ENCODE peak calls at places on chromosomes 11 and 22, in nine cellular contexts. A is Caco-2, X is cardiac muscle cell, O is kidney, J is suprapubic skin, M is bronchial epithelial cell, H is foreskin fibroblast, D is dorsolateral prefrontal cortex, Z is esophagus squamous epithelium. C is an unnamed sample.

GRCh38 chr11:112745958-112746357 is 215.3 kb upstream of the NCAM1 start:
- DNase-seq in X (no peak), M (no peak), J (no peak), H (no peak), Z (no peak), A (no peak), O (no peak), D (no peak), C (no peak)

GRCh38 chr11:12274558-12275197 is 102.7 kb upstream of the PARVA start:
- DNase-seq in X (no peak), O (no peak), M (peak; percentile 47), Z (no peak), A (no peak), H (no peak), J (peak; percentile 57), D (no peak), C (no peak)

GRCh38 chr11:131739243-131739882 is 368.9 kb downstream of the NTM start:
- DNase-seq in O (no peak), J (no peak), D (peak; percentile 69), Z (no peak), X (no peak), A (no peak), H (peak; percentile 30), M (no peak), C (no peak)

GRCh38 chr11:80188228-80188627 is 747.4 kb upstream of the TENM4 start:
- DNase-seq in A (no peak), Z (no peak), H (no peak), J (no peak), D (no peak), O (no peak), M (no peak), X (peak; percentile 10), C (no peak)

GRCh38 chr11:132866783-132867545 is 665.3 kb downstream of the OPCML start:
- DNase-seq in D (no peak), J (no peak), A (no peak), Z (no peak), O (no peak), X (no peak), M (peak; percentile 89), H (peak; percentile 9), C (no peak)

GRCh38 chr11:3855808-3856491 is 486 bp downstream of the STIM1 start:
- DNase-seq in O (peak; percentile 89), H (peak; percentile 63), M (no peak), X (peak; percentile 51), A (peak; percentile 60), Z (no peak), D (peak; percentile 32), J (peak; percentile 87), C (no peak)

GRCh38 chr11:32919338-32919737 is 26.7 kb downstream of the QSER1 start:
- DNase-seq in O (no peak), J (no peak), D (no peak), A (peak; percentile 78), H (no peak), X (no peak), Z (no peak), M (no peak), C (no peak)

GRCh38 chr11:120122921-120123683 is 14.8 kb downstream of the TRIM29 start:
- DNase-seq in H (no peak), X (no peak), O (no peak), A (no peak), M (peak; percentile 40), Z (no peak), D (no peak), J (no peak), C (no peak)

GRCh38 chr11:9092846-9093778 is 1.7 kb upstream of the SCUBE2 start:
- DNase-seq in D (no peak), M (peak; percentile 24), H (peak; percentile 36), J (no peak), A (no peak), O (no peak), X (no peak), Z (no peak), C (no peak)

GRCh38 chr11:102187416-102188125 is 77.3 kb downstream of the YAP1 start:
- DNase-seq in J (no peak), D (no peak), Z (no peak), O (no peak), A (no peak), M (no peak), H (peak; percentile 72), X (peak; percentile 23), C (no peak)

GRCh38 chr11:127074151-127074761 is 73.7 kb upstream of the KIRREL3 start:
- DNase-seq in A (peak; percentile 59), X (peak; percentile 34), J (no peak), O (no peak), M (peak; percentile 3), D (no peak), Z (no peak), H (peak; percentile 44), C (no peak)

GRCh38 chr11:68325894-68326220 is 13.5 kb downstream of the LRP5 start:
- DNase-seq in O (no peak), A (no peak), Z (no peak), H (no peak), J (no peak), X (no peak), M (no peak), D (no peak), C (no peak)

GRCh38 chr22:45163074-45163416 is 680 bp upstream of the NUP50 start:
- DNase-seq in H (peak; percentile 56), X (peak; percentile 54), Z (no peak), M (peak; percentile 34), A (no peak), D (no peak), O (no peak), J (no peak), C (peak; percentile 17)

GRCh38 chr22:45162531-45162930 is 1.2 kb upstream of the NUP50 start:
- DNase-seq in X (no peak), O (no peak), Z (no peak), H (peak; percentile 2), J (no peak), A (peak; percentile 27), D (no peak), M (no peak), C (no peak)

GRCh38 chr22:45166935-45167334 is 3.2 kb downstream of the NUP50 start:
- DNase-seq in M (no peak), D (no peak), O (no peak), X (no peak), J (no peak), H (no peak), Z (no peak), A (no peak), C (no peak)

GRCh38 chr22:45164217-45165123 is 745 bp downstream of the NUP50 start:
- DNase-seq in Z (no peak), O (peak; percentile 87), D (peak; percentile 14), A (peak; percentile 37), X (peak; percentile 74), J (no peak), H (peak; percentile 51), M (no peak), C (no peak)

GRCh38 chr22:45163417-45164216 is at the start of gene NUP50:
- DNase-seq in Z (peak; percentile 54), M (peak; percentile 87), D (peak; percentile 88), O (peak; percentile 98), X (peak; percentile 97), J (peak; percentile 96), H (peak; percentile 99), A (peak; percentile 98), C (peak; percentile 80)
- TF ChIP-seq CTCF in Z (no peak), M (no peak), D (peak; percentile 20), O (peak; percentile 1), X (no peak), J (no peak), H (no peak), A (no peak), C (peak; percentile 22)

GRCh38 chr11:65545853-65546216 is 12.3 kb downstream of the LTBP3 start:
- DNase-seq in J (no peak), H (no peak), Z (no peak), X (no peak), M (no peak), D (no peak), A (no peak), O (no peak), C (no peak)
- H3K4me3 ChIP-seq in J (no peak overlapping the region), H (no peak overlapping the region), Z (peak overlapping the region; percentile 37), X (no peak overlapping the region), M (peak overlapping the region; percentile 41), D (no peak overlapping the region), A (peak overlapping the region; percentile 58), O (peak overlapping the region; percentile 61), C (peak overlapping the region; percentile 42)

GRCh38 chr11:125452125-125452470 is 44.0 kb downstream of the FEZ1 start:
- DNase-seq in A (no peak), O (no peak), Z (no peak), D (no peak), X (no peak), J (no peak), H (no peak), M (no peak), C (no peak)
- TF ChIP-seq CTCF in A (no peak), O (no peak), Z (no peak), D (no peak), X (no peak), J (no peak), H (no peak), M (no peak), C (no peak)

GRCh38 chr11:66292543-66293332 is 1.0 kb downstream of the TMEM151A start:
- DNase-seq in O (peak; percentile 77), A (no peak), H (no peak), D (peak; percentile 24), M (no peak), J (no peak), X (no peak), Z (no peak), C (no peak)

GRCh38 chr11:66291303-66291705 is 390 bp upstream of the TMEM151A start:
- DNase-seq in A (no peak), M (no peak), O (peak; percentile 78), D (no peak), H (no peak), X (no peak), Z (no peak), J (no peak), C (no peak)

GRCh38 chr11:66293352-66293751 is 1.7 kb downstream of the TMEM151A start:
- DNase-seq in J (no peak), M (no peak), D (no peak), A (no peak), Z (no peak), X (no peak), H (no peak), O (no peak), C (no peak)

GRCh38 chr11:66290332-66290629 is 1.3 kb upstream of the YIF1A start:
- DNase-seq in A (no peak), D (no peak), Z (no peak), X (no peak), J (no peak), M (no peak), O (no peak), H (no peak), C (no peak)

DNA sequence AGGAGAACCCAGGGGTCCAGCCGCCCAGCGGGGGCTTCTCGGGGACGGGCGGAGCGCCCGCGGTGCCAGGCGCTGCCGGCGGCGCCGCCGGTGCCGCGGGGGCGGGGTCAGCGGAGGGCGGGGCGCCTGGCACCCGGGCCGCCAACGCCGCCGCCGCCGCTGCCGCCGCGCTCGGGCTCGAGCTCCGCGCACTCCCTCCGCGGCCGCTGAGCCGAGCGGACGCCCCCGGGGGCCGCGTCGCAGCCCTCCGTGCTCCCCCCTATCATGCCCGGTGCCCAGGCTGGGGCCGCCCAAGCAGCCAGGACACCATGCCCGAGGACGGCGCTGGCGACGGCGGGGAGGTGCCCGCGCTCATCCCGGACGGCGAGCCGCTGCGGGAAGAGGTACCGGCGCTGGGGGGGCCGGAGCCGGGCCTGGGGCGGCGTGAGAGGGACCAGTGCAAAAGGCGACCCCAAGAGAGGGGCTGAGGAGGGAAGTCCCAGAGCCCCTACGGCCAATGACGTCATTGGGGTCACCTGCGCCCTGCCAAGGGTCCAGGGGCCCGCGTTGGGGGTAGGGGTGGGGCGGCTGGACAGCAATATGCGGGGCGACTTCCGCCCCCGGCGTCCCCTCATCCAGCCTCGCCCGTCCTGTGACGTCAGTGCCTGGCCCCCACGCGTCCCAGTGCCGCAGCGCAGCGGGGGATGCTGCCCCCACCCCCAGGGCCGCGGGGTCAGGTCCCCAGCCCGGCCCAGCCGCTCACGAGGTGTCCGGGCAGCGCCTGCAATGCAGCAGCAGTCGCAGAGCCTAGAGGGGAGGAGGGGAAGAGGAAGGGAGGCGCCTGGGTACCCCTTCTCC is at the start of gene TMEM151A:
- DNase-seq in J (no peak), Z (no peak), X (no peak), H (no peak), M (no peak), D (peak; percentile 48), A (peak; percentile 40), O (peak; percentile 73), C (no peak)
- H3K4me3 ChIP-seq in J (peak within 1 kb of the TSS; percentile 51), Z (peak within 1 kb of the TSS; percentile 27), X (peak within 1 kb of the TSS; percentile 37), H (peak within 1 kb of the TSS; percentile 13), M (peak within 1 kb of the TSS; percentile 29), D (peak within 1 kb of the TSS; percentile 84), A (peak within 1 kb of the TSS; percentile 49), O (no peak within 1 kb of the TSS), C (peak within 1 kb of the TSS; percentile 36)